ENCODE peak calls at places on chromosomes 2 and 18, in eight cellular contexts. One of them, this sample, is unnamed.
A peak's percentile ranks its signal among the peaks of the same experiment; 100 is the strongest.

GRCh38 chr2:109510136-109511028 is 103.4 kb downstream of the SEPTIN10 start:
- DNase-seq in CD8-positive, alpha-beta memory T cell: peak; percentile 56
- DNase-seq in NCI-H187: peak; percentile 31
- DNase-seq in PC-3: peak; percentile 88
- DNase-seq in T-helper 17 cell: peak; percentile 42
- DNase-seq in head of caudate nucleus: peak; percentile 86
- DNase-seq in posterior vena cava: peak; percentile 93
- DNase-seq in heart right ventricle: peak; percentile 70
- DNase-seq in this sample: peak; percentile 78

GRCh38 chr2:121350884-121351283 is 65.9 kb upstream of the TFCP2L1 start:
- DNase-seq in posterior vena cava: no peak
- DNase-seq in PC-3: no peak
- DNase-seq in T-helper 17 cell: no peak
- DNase-seq in head of caudate nucleus: no peak
- DNase-seq in heart right ventricle: no peak
- DNase-seq in CD8-positive, alpha-beta memory T cell: no peak
- DNase-seq in NCI-H187: no peak
- DNase-seq in this sample: no peak

GRCh38 chr18:31402026-31402373 is 25.4 kb downstream of the DSG4 start:
- DNase-seq in NCI-H187: no peak
- DNase-seq in PC-3: peak; percentile 48
- DNase-seq in CD8-positive, alpha-beta memory T cell: no peak
- DNase-seq in heart right ventricle: no peak
- DNase-seq in posterior vena cava: no peak
- DNase-seq in T-helper 17 cell: no peak
- DNase-seq in head of caudate nucleus: no peak
- DNase-seq in this sample: no peak

GRCh38 chr2:64238799-64239198 is 94.6 kb upstream of the PELI1 start:
- DNase-seq in posterior vena cava: no peak
- DNase-seq in head of caudate nucleus: no peak
- DNase-seq in PC-3: no peak
- DNase-seq in CD8-positive, alpha-beta memory T cell: no peak
- DNase-seq in heart right ventricle: no peak
- DNase-seq in NCI-H187: no peak
- DNase-seq in T-helper 17 cell: no peak
- DNase-seq in this sample: no peak

GRCh38 chr2:32697156-32697555 is 69.3 kb downstream of the TTC27 start:
- DNase-seq in posterior vena cava: no peak
- DNase-seq in T-helper 17 cell: no peak
- DNase-seq in NCI-H187: no peak
- DNase-seq in head of caudate nucleus: no peak
- DNase-seq in CD8-positive, alpha-beta memory T cell: no peak
- DNase-seq in PC-3: peak; percentile 49
- DNase-seq in heart right ventricle: no peak
- DNase-seq in this sample: no peak

GRCh38 chr2:48065971-48066370 is 159.7 kb upstream of the FBXO11 start:
- DNase-seq in head of caudate nucleus: no peak
- DNase-seq in CD8-positive, alpha-beta memory T cell: no peak
- DNase-seq in heart right ventricle: no peak
- DNase-seq in NCI-H187: no peak
- DNase-seq in posterior vena cava: no peak
- DNase-seq in PC-3: no peak
- DNase-seq in T-helper 17 cell: no peak
- DNase-seq in this sample: no peak

GRCh38 chr18:11823545-11823944 is 27.7 kb upstream of the CHMP1B start:
- DNase-seq in heart right ventricle: no peak
- DNase-seq in T-helper 17 cell: no peak
- DNase-seq in CD8-positive, alpha-beta memory T cell: no peak
- DNase-seq in posterior vena cava: no peak
- DNase-seq in NCI-H187: no peak
- DNase-seq in PC-3: no peak
- DNase-seq in head of caudate nucleus: no peak
- DNase-seq in this sample: no peak

GRCh38 chr2:37795938-37796337 is 124.5 kb upstream of the CDC42EP3 start:
- DNase-seq in CD8-positive, alpha-beta memory T cell: no peak
- DNase-seq in head of caudate nucleus: no peak
- DNase-seq in heart right ventricle: no peak
- DNase-seq in T-helper 17 cell: no peak
- DNase-seq in NCI-H187: no peak
- DNase-seq in posterior vena cava: no peak
- DNase-seq in PC-3: no peak
- DNase-seq in this sample: no peak

GRCh38 chr2:60499651-60500300 is 53.7 kb downstream of the BCL11A start:
- DNase-seq in PC-3: no peak
- DNase-seq in CD8-positive, alpha-beta memory T cell: no peak
- DNase-seq in posterior vena cava: no peak
- DNase-seq in heart right ventricle: peak; percentile 56
- DNase-seq in head of caudate nucleus: no peak
- DNase-seq in NCI-H187: no peak
- DNase-seq in T-helper 17 cell: no peak
- DNase-seq in this sample: no peak

GRCh38 chr2:184611221-184612085 is 13.1 kb downstream of the ZNF804A start:
- DNase-seq in posterior vena cava: no peak
- DNase-seq in CD8-positive, alpha-beta memory T cell: no peak
- DNase-seq in heart right ventricle: no peak
- DNase-seq in head of caudate nucleus: no peak
- DNase-seq in T-helper 17 cell: no peak
- DNase-seq in NCI-H187: no peak
- DNase-seq in PC-3: peak; percentile 74
- DNase-seq in this sample: no peak

GRCh38 chr18:36139251-36139650 is 9.6 kb downstream of the ELP2 start:
- DNase-seq in head of caudate nucleus: no peak
- DNase-seq in posterior vena cava: no peak
- DNase-seq in T-helper 17 cell: no peak
- DNase-seq in PC-3: no peak
- DNase-seq in heart right ventricle: no peak
- DNase-seq in CD8-positive, alpha-beta memory T cell: no peak
- DNase-seq in NCI-H187: no peak
- DNase-seq in this sample: no peak

GRCh38 chr2:224646242-224646846 is 61.2 kb upstream of the CUL3 start:
- DNase-seq in NCI-H187: no peak
- DNase-seq in head of caudate nucleus: no peak
- DNase-seq in T-helper 17 cell: no peak
- DNase-seq in posterior vena cava: no peak
- DNase-seq in PC-3: peak; percentile 60
- DNase-seq in CD8-positive, alpha-beta memory T cell: no peak
- DNase-seq in heart right ventricle: no peak
- DNase-seq in this sample: no peak